ENCODE peak calls at places on chromosomes 16 and 17, in ten cellular contexts. U, J, D, F, G, E, Q, H, X and O are unnamed samples.

GRCh38 chr16:11836653-11837244 is 14.6 kb downstream of the RSL1D1 start:
- DNase-seq in U (no peak), J (peak), D (no peak), F (peak), G (no peak), E (no peak), Q (no peak), H (no peak), X (no peak), O (peak)

GRCh38 chr17:72465191-72466024 is 344.6 kb downstream of the SOX9 start:
- DNase-seq in U (no peak), J (peak), D (no peak), F (peak), G (no peak), E (no peak), Q (no peak), H (no peak), X (no peak), O (peak)

GRCh38 chr16:85330694-85331188 is 218.5 kb upstream of the CIBAR2 start:
- DNase-seq in U (no peak), J (peak), D (no peak), F (no peak), G (no peak), E (no peak), Q (peak), H (no peak), X (no peak), O (peak)

GRCh38 chr17:7656958-7657715 is 6.4 kb downstream of the ATP1B2 start:
- DNase-seq in U (no peak), J (peak), D (no peak), F (peak), G (no peak), E (no peak), Q (no peak), H (peak), X (no peak), O (peak)

GRCh38 chr17:50037321-50038107 is 18.4 kb upstream of the ITGA3 start:
- DNase-seq in U (peak), J (peak), D (peak), F (peak), G (no peak), E (no peak), Q (no peak), H (peak), X (peak), O (peak)

GRCh38 chr17:19756551-19756950 is 8.5 kb upstream of the ALDH3A1 start:
- DNase-seq in U (no peak), J (no peak), D (no peak), F (peak), G (no peak), E (no peak), Q (no peak), H (no peak), X (no peak), O (no peak)

GRCh38 chr17:45942284-45942683 is 47.9 kb downstream of the MAPT start:
- DNase-seq in U (peak), J (no peak), D (peak), F (peak), G (peak), E (no peak), Q (no peak), H (peak), X (no peak), O (no peak)

GRCh38 chr16:3076577-3076976 is 11.1 kb downstream of the IL32 start:
- DNase-seq in U (no peak), J (no peak), D (no peak), F (no peak), G (no peak), E (no peak), Q (no peak), H (no peak), X (no peak), O (no peak)

GRCh38 chr17:49612721-49613120 is 37.0 kb downstream of the NXPH3 start:
- DNase-seq in U (no peak), J (no peak), D (no peak), F (no peak), G (no peak), E (no peak), Q (no peak), H (no peak), X (no peak), O (no peak)

GRCh38 chr16:26521626-26522025 is 545.1 kb upstream of the C16orf82 start:
- DNase-seq in U (no peak), J (no peak), D (no peak), F (no peak), G (no peak), E (no peak), Q (no peak), H (no peak), X (no peak), O (no peak)

GRCh38 chr17:41307647-41308046 is 1.5 kb downstream of the KRTAP16-1 start:
- DNase-seq in U (no peak), J (peak), D (no peak), F (no peak), G (no peak), E (no peak), Q (peak), H (no peak), X (no peak), O (peak)

GRCh38 chr16:5062790-5063765 is 2.7 kb downstream of the C16orf89 start:
- DNase-seq in U (no peak), J (no peak), D (no peak), F (no peak), G (no peak), E (no peak), Q (no peak), H (no peak), X (no peak), O (no peak)

GRCh38 chr17:2090804-2091534 is 36.1 kb downstream of the HIC1 start:
- DNase-seq in U (no peak), J (peak), D (no peak), F (peak), G (peak), E (no peak), Q (no peak), H (peak), X (no peak), O (peak)

GRCh38 chr17:45225051-45225700 is 3.5 kb downstream of the FMNL1 start:
- DNase-seq in U (no peak), J (no peak), D (no peak), F (peak), G (no peak), E (no peak), Q (peak), H (no peak), X (no peak), O (no peak)

GRCh38 chr16:53094013-53094630 is 39.3 kb downstream of the CHD9 start:
- DNase-seq in U (no peak), J (no peak), D (peak), F (peak), G (peak), E (no peak), Q (peak), H (peak), X (peak), O (no peak)

GRCh38 chr17:37187262-37187661 is 188.5 kb upstream of the C17orf78 start:
- DNase-seq in U (no peak), J (peak), D (no peak), F (no peak), G (no peak), E (no peak), Q (no peak), H (no peak), X (no peak), O (peak)

GRCh38 chr17:73539176-73539575 is 105.1 kb downstream of the SDK2 start:
- DNase-seq in U (no peak), J (no peak), D (no peak), F (no peak), G (no peak), E (no peak), Q (no peak), H (no peak), X (no peak), O (no peak)

GRCh38 chr17:42833771-42834422 is 700 bp downstream of the PSME3 start:
- DNase-seq in U (no peak), J (no peak), D (no peak), F (no peak), G (no peak), E (no peak), Q (no peak), H (no peak), X (no peak), O (no peak)

GRCh38 chr16:4338712-4339299 is 12.3 kb downstream of the PAM16 start:
- DNase-seq in U (no peak), J (no peak), D (no peak), F (no peak), G (no peak), E (no peak), Q (no peak), H (no peak), X (no peak), O (no peak)

GRCh38 chr17:80596760-80597608 is 52.3 kb downstream of the RPTOR start:
- DNase-seq in U (no peak), J (peak), D (no peak), F (no peak), G (no peak), E (no peak), Q (no peak), H (no peak), X (no peak), O (no peak)

GRCh38 chr16:87806608-87807546 is 41.1 kb upstream of the KLHDC4 start:
- DNase-seq in U (peak), J (peak), D (peak), F (no peak), G (no peak), E (peak), Q (peak), H (peak), X (peak), O (peak)

GRCh38 chr17:1724869-1725641 is 551 bp downstream of the WDR81 start:
- DNase-seq in U (no peak), J (peak), D (no peak), F (peak), G (no peak), E (no peak), Q (peak), H (no peak), X (no peak), O (no peak)

GRCh38 chr17:63740464-63741181 is 976 bp downstream of the STRADA start:
- DNase-seq in U (no peak), J (peak), D (no peak), F (no peak), G (no peak), E (no peak), Q (no peak), H (no peak), X (no peak), O (peak)

GRCh38 chr17:60615108-60615507 is 15.1 kb downstream of the PPM1D start:
- DNase-seq in U (no peak), J (no peak), D (no peak), F (no peak), G (no peak), E (no peak), Q (no peak), H (no peak), X (no peak), O (no peak)

GRCh38 chr16:12320298-12320706 is 343.8 kb downstream of the SNX29 start:
- DNase-seq in U (no peak), J (peak), D (no peak), F (no peak), G (no peak), E (no peak), Q (no peak), H (no peak), X (no peak), O (peak)

GRCh38 chr16:58716468-58716867 is 17.6 kb downstream of the GOT2 start:
- DNase-seq in U (no peak), J (no peak), D (no peak), F (no peak), G (no peak), E (no peak), Q (no peak), H (no peak), X (no peak), O (no peak)

GRCh38 chr16:51242281-51242994 is 91.4 kb upstream of the SALL1 start:
- DNase-seq in U (no peak), J (no peak), D (no peak), F (no peak), G (no peak), E (no peak), Q (no peak), H (no peak), X (no peak), O (no peak)

GRCh38 chr16:3027983-3028715 is 4.3 kb downstream of the THOC6 start:
- DNase-seq in U (no peak), J (peak), D (peak), F (peak), G (peak), E (no peak), Q (peak), H (peak), X (peak), O (peak)

GRCh38 chr17:64240261-64240740 is 22.8 kb downstream of the TEX2 start:
- DNase-seq in U (no peak), J (no peak), D (no peak), F (no peak), G (no peak), E (no peak), Q (no peak), H (no peak), X (no peak), O (no peak)

GRCh38 chr16:76583466-76583865 is 306.3 kb downstream of the CNTNAP4 start:
- DNase-seq in U (no peak), J (no peak), D (peak), F (no peak), G (peak), E (no peak), Q (no peak), H (peak), X (no peak), O (peak)

GRCh38 chr16:84367750-84368320 is 503 bp upstream of the ATP2C2 start:
- DNase-seq in U (no peak), J (no peak), D (peak), F (no peak), G (no peak), E (no peak), Q (no peak), H (no peak), X (peak), O (no peak)

GRCh38 chr17:18041776-18042175 is 2.6 kb downstream of the GID4 start:
- DNase-seq in U (no peak), J (peak), D (no peak), F (no peak), G (no peak), E (no peak), Q (no peak), H (no peak), X (no peak), O (peak)

GRCh38 chr16:53614346-53614745 is 89.3 kb downstream of the RPGRIP1L start:
- DNase-seq in U (no peak), J (peak), D (no peak), F (no peak), G (no peak), E (no peak), Q (no peak), H (no peak), X (no peak), O (no peak)

GRCh38 chr17:74686761-74687160 is 26.0 kb downstream of the CD300LF start:
- DNase-seq in U (no peak), J (no peak), D (no peak), F (no peak), G (no peak), E (no peak), Q (peak), H (no peak), X (no peak), O (no peak)

GRCh38 chr17:40107266-40107980 is 7.0 kb upstream of the NR1D1 start:
- DNase-seq in U (no peak), J (no peak), D (no peak), F (no peak), G (peak), E (no peak), Q (peak), H (peak), X (no peak), O (peak)
- H3K4me3 ChIP-seq in U (peak), J (no peak), D (no peak), F (peak), G (no peak), E (no peak), Q (no peak), H (peak), X (no peak), O (no peak)

GRCh38 chr16:29848420-29849297 is 14.4 kb downstream of the CDIPT start:
- DNase-seq in U (no peak), J (peak), D (peak), F (peak), G (peak), E (no peak), Q (peak), H (peak), X (peak), O (peak)
- TF ChIP-seq CTCF in U (peak), J (peak), D (peak), F (peak), G (peak), E (peak), Q (peak), H (peak), X (peak), O (peak)

DNA sequence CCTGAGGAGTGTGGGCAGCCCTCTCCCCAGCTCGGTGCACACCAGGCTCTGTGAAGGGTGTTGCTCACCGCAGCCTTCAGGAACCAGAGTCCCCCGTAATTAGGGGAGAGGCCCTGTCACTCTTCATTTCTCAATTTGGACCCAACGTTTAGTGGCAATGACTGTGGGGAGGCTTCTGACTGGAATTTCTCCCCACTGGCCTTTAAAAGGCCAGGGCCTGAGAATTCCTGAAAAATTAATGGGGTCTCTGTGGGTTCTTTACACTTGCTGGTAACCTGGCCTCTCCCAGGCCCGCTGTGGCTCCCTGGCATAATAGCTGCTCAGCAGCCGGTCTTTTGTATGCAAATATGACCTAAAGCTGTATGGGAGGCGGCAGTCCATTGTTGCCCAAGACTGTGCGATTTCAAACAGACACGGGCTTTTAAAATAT is 209.7 kb downstream of the MSI2 start:
- DNase-seq in U (no peak), J (no peak), D (no peak), F (no peak), G (no peak), E (no peak), Q (no peak), H (no peak), X (no peak), O (no peak)
- H3K4me3 ChIP-seq in U (no peak), J (no peak), D (no peak), F (no peak), G (no peak), E (no peak), Q (no peak), H (no peak), X (no peak), O (no peak)

GRCh38 chr17:69723741-69724140 is 309.2 kb downstream of the MAP2K6 start:
- DNase-seq in U (no peak), J (no peak), D (no peak), F (no peak), G (no peak), E (no peak), Q (no peak), H (no peak), X (no peak), O (no peak)
- TF ChIP-seq CTCF in U (no peak), J (peak), D (no peak), F (no peak), G (no peak), E (no peak), Q (no peak), H (no peak), X (no peak), O (peak)

GRCh38 chr16:88957456-88957767 is 19.6 kb downstream of the CBFA2T3 start:
- DNase-seq in U (no peak), J (no peak), D (no peak), F (no peak), G (no peak), E (no peak), Q (no peak), H (no peak), X (no peak), O (no peak)
- H3K4me3 ChIP-seq in U (peak), J (no peak), D (no peak), F (no peak), G (no peak), E (no peak), Q (peak), H (no peak), X (no peak), O (no peak)